ENCODE peak calls at places on chromosomes 13 and 19, in seven cellular contexts. U is dorsolateral prefrontal cortex; M is AG04450; I is cardiac fibroblast; S is aorta; D is CD4-positive, alpha-beta memory T cell; J is AG09309. B is an unnamed sample.

GRCh38 chr19:56842421-56842820 is 1.9 kb upstream of the PEG3 start:
- DNase-seq in I (no peak), D (no peak), J (no peak), M (no peak), U (no peak), S (no peak), B (no peak)

GRCh38 chr13:37929308-37929707 is 59.7 kb upstream of the TRPC4 start:
- DNase-seq in D (no peak), U (no peak), I (no peak), M (no peak), J (no peak), S (no peak), B (no peak)

GRCh38 chr13:40589285-40590109 is 76.9 kb downstream of the FOXO1 start:
- DNase-seq in I (peak; percentile 74), D (no peak), U (no peak), J (peak; percentile 16), M (no peak), S (no peak), B (no peak)

GRCh38 chr13:99617474-99618255 is 116.4 kb downstream of the TM9SF2 start:
- DNase-seq in D (no peak), J (peak; percentile 69), U (peak; percentile 46), M (no peak), I (peak; percentile 73), S (peak; percentile 84), B (no peak)

GRCh38 chr19:27765912-27766725 is 1446.8 kb downstream of the UQCRFS1 start:
- DNase-seq in J (no peak), M (no peak), S (no peak), D (no peak), I (no peak), U (no peak), B (no peak)

GRCh38 chr19:995051-995827 is 5.0 kb upstream of the GRIN3B start:
- DNase-seq in D (no peak), M (no peak), J (no peak), U (no peak), I (no peak), S (no peak), B (no peak)

GRCh38 chr19:51327066-51327985 is 14.6 kb downstream of the VSIG10L start:
- DNase-seq in S (peak; percentile 85), J (no peak), M (no peak), I (peak; percentile 60), U (no peak), D (peak; percentile 29), B (peak; percentile 35)

GRCh38 chr13:74868044-74868443 is 613.9 kb downstream of the TBC1D4 start:
- DNase-seq in J (no peak), M (no peak), U (no peak), I (no peak), S (no peak), D (no peak), B (no peak)

GRCh38 chr19:35811317-35812219 is 1.1 kb downstream of the PRODH2 start:
- DNase-seq in S (no peak), U (no peak), I (no peak), M (no peak), J (no peak), D (no peak), B (no peak)

GRCh38 chr13:28805193-28805819 is 14.8 kb upstream of the MTUS2 start:
- DNase-seq in D (no peak), M (no peak), I (peak; percentile 12), J (no peak), U (no peak), S (peak; percentile 85), B (no peak)

GRCh38 chr13:73268306-73268705 is 209.5 kb downstream of the KLF5 start:
- DNase-seq in I (peak; percentile 34), D (no peak), U (no peak), S (no peak), J (peak; percentile 31), M (no peak), B (no peak)

GRCh38 chr19:38209671-38210457 is 14.2 kb downstream of the DPF1 start:
- DNase-seq in I (peak; percentile 51), J (no peak), U (peak; percentile 62), D (no peak), S (peak; percentile 88), M (no peak), B (no peak)

GRCh38 chr19:54674021-54674617 is 11.3 kb downstream of the LILRB4 start:
- DNase-seq in D (no peak), M (no peak), U (no peak), I (peak; percentile 42), S (no peak), J (no peak), B (no peak)

GRCh38 chr13:111203742-111204386 is 88.8 kb downstream of the ARHGEF7 start:
- DNase-seq in J (no peak), M (no peak), S (no peak), I (no peak), D (no peak), U (no peak), B (no peak)

GRCh38 chr19:15954820-15955219 is 6.0 kb downstream of the OR10H4 start:
- DNase-seq in J (no peak), U (no peak), D (no peak), S (no peak), I (no peak), M (no peak), B (no peak)

GRCh38 chr13:33799950-33800592 is 17.9 kb upstream of the RFC3 start:
- DNase-seq in D (no peak), M (no peak), I (peak; percentile 72), S (no peak), U (no peak), J (peak; percentile 13), B (no peak)

GRCh38 chr19:46294475-46294874 is 2.4 kb upstream of the HIF3A start:
- DNase-seq in S (no peak), J (no peak), M (no peak), I (no peak), U (no peak), D (no peak), B (no peak)

GRCh38 chr13:101415358-101416174 is 742 bp downstream of the NALCN start:
- DNase-seq in M (no peak), U (peak; percentile 38), I (no peak), J (no peak), D (no peak), S (peak; percentile 75), B (no peak)

GRCh38 chr13:114071991-114072390 is 60.4 kb downstream of the RASA3 start:
- DNase-seq in I (no peak), D (no peak), S (peak; percentile 62), J (no peak), M (no peak), U (no peak), B (no peak)

GRCh38 chr13:55073000-55073399 is 2044.4 kb downstream of the OLFM4 start:
- DNase-seq in U (no peak), S (no peak), J (no peak), I (no peak), M (no peak), D (no peak), B (no peak)

DNA sequence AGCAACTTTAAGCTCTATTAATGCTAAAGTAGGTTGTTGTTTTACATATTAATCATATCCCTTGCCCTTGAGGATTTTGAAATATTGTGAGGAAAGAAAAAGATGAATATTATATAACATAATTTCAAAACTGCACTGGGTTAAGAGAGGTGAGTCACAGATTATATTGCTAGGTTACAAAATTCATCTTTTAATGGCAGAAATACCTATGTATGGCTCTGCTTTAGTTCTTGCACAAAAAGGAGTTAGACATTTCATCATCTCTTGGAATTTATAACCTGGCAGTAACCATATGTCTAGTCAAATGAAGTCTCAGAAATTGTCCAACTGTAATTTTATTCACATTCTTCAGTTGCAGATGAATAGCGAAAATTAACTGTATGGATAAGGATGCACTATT is 2041.1 kb downstream of the OLFM4 start:
- DNase-seq in D (no peak), J (no peak), M (no peak), S (no peak), U (no peak), I (no peak), B (no peak)
- H3K4me3 ChIP-seq in D (no peak overlapping the region), J (no peak overlapping the region), M (no peak overlapping the region), S (no peak overlapping the region), U (no peak overlapping the region), I (no peak overlapping the region), B (no peak overlapping the region)

GRCh38 chr19:2195361-2195760 is 31.6 kb downstream of the DOT1L start:
- DNase-seq in I (no peak), J (no peak), U (no peak), D (no peak), S (no peak), M (no peak), B (no peak)
- H3K4me3 ChIP-seq in I (no peak overlapping the region), J (no peak overlapping the region), U (no peak overlapping the region), D (no peak overlapping the region), S (no peak overlapping the region), M (no peak overlapping the region), B (no peak overlapping the region)

DNA sequence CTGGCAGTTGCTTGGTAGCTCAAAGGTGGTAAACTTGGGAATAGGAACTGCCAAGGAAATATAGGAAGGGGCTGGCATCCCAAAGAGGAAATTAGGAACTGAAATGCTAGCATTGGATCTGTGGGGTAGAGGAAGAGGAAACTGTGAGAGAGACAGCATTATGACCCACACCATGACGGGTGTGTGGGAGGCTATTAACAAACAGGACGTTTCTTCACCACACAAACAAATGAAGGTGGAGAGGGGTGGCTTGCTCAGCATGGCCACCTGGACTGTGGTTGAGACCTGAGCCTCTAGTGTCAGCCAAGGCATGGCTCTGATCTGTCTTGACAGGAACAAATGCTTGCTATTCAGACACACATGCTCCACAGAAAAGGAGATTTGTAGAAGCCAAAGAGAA is 178.2 kb downstream of the B3GLCT start:
- DNase-seq in I (no peak), U (no peak), D (no peak), J (no peak), M (no peak), S (no peak), B (no peak)
- H3K4me3 ChIP-seq in I (no peak overlapping the region), U (no peak overlapping the region), D (no peak overlapping the region), J (no peak overlapping the region), M (no peak overlapping the region), S (no peak overlapping the region), B (no peak overlapping the region)

DNA sequence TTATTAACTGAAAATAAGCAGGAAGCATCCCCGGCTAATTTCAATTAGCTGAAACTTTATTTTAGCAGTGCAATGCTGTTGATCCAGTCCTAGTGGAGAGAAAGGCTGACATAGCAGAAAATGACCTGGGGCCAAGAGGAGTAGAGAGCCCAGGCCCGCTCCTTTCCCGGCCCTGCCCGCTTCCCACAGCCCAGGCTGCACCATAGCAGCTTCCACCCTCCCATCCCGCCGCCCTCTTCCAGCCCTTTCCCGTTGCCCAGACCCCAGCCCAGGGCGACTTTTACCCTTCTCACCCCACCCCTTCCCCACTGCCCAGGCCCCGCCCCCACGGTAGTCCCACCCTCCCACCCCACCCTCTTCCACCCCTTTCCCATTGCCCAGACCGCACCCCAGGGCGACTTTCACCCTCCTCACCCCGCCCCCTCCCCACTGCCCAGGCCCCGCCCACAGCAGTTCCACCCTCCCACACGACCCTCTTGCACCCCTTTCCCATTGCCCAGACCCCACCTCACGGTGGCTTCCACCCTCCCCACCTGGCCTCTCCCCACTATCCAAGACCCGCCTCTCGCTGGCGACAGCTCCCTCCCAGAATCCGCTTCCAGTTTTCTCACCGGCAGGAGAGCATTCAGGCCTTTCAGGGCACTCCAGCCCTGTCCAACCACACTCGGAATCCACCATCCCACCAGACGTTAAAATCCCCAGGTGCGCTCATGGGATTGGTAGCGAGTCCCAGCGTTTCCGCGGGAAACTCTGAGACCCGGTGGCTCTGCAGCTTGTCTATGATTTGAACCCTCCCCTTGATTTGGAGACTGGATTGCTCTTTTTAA is 8.3 kb downstream of the ZNF160 start:
- DNase-seq in D (no peak), U (no peak), J (no peak), M (no peak), S (no peak), I (no peak), B (no peak)
- H3K4me3 ChIP-seq in D (no peak overlapping the region), U (no peak overlapping the region), J (no peak overlapping the region), M (no peak overlapping the region), S (no peak overlapping the region), I (no peak overlapping the region), B (no peak overlapping the region)